ENCODE peak calls at places on chromosomes 11 and 22, in four cellular contexts. A is AG10803, V is suprapubic skin, M is BJ. C is an unnamed sample.

GRCh38 chr11:132941024-132941646 is 591.2 kb downstream of the OPCML start:
- DNase-seq in A (peak), M (peak), V (no peak), C (peak)

GRCh38 chr22:49531533-49531895 is 296.2 kb downstream of the BRD1 start:
- DNase-seq in A (no peak), V (no peak), M (no peak), C (no peak)

GRCh38 chr11:57711414-57712255 is at the start of gene MED19:
- DNase-seq in M (peak), V (peak), A (peak), C (peak)

GRCh38 chr11:115965754-115966504 is 461.7 kb upstream of the CADM1 start:
- DNase-seq in V (no peak), M (no peak), A (no peak), C (no peak)

GRCh38 chr11:69449320-69450063 is 32.0 kb upstream of the LINC01488 start:
- DNase-seq in M (no peak), V (no peak), A (peak), C (no peak)

GRCh38 chr22:20089977-20090729 is 10.1 kb downstream of the DGCR8 start:
- DNase-seq in V (no peak), M (no peak), A (peak), C (no peak)

GRCh38 chr11:22830082-22830414 is 447 bp upstream of the SVIP start:
- DNase-seq in A (no peak), M (no peak), V (no peak), C (no peak)

GRCh38 chr11:111935331-111936044 is 1.7 kb upstream of the DIXDC1 start:
- DNase-seq in V (no peak), A (no peak), M (no peak), C (no peak)

GRCh38 chr22:29043906-29044575 is 17.6 kb downstream of the C22orf31 start:
- DNase-seq in M (no peak), A (peak), V (no peak), C (no peak)

GRCh38 chr22:39405346-39406085 is 5.9 kb downstream of the TAB1 start:
- DNase-seq in M (no peak), V (no peak), A (peak), C (peak)

GRCh38 chr22:39185601-39186012 is 33.1 kb upstream of the CBX7 start:
- DNase-seq in M (peak), A (peak), V (peak), C (no peak)

GRCh38 chr22:49727881-49728563 is 99.7 kb downstream of the BRD1 start:
- DNase-seq in A (no peak), V (no peak), M (no peak), C (no peak)

GRCh38 chr11:115081972-115082371 is 403.6 kb downstream of the NXPE2 start:
- DNase-seq in A (no peak), M (no peak), V (no peak), C (no peak)

GRCh38 chr11:2930705-2931415 is 1.6 kb upstream of the PHLDA2 start:
- DNase-seq in V (no peak), M (no peak), A (no peak), C (no peak)

GRCh38 chr11:128069665-128070064 is 517.7 kb downstream of the ETS1 start:
- DNase-seq in A (no peak), V (no peak), M (no peak), C (no peak)

GRCh38 chr11:57932105-57932504 is 91.6 kb upstream of the OR9Q1 start:
- DNase-seq in M (no peak), A (no peak), V (no peak), C (no peak)

GRCh38 chr22:26066534-26066933 is 102.7 kb upstream of the SEZ6L start:
- DNase-seq in A (no peak), V (no peak), M (no peak), C (no peak)

GRCh38 chr11:115817844-115818565 is 313.8 kb upstream of the CADM1 start:
- DNase-seq in A (no peak), V (no peak), M (no peak), C (no peak)

GRCh38 chr11:15636520-15637065 is 521.9 kb downstream of the INSC start:
- DNase-seq in V (no peak), M (no peak), A (no peak), C (no peak)

GRCh38 chr11:68870470-68870869 is 28.8 kb upstream of the CPT1A start:
- DNase-seq in A (no peak), V (no peak), M (no peak), C (no peak)

GRCh38 chr11:94028436-94028835 is 7.3 kb downstream of the HEPHL1 start:
- DNase-seq in M (peak), V (no peak), A (peak), C (peak)

GRCh38 chr11:65792456-65792855 is 5.6 kb downstream of the OVOL1 start:
- DNase-seq in M (no peak), A (no peak), V (peak), C (no peak)

GRCh38 chr11:117931971-117932370 is 2.8 kb upstream of the TMPRSS13 start:
- DNase-seq in V (no peak), A (no peak), M (no peak), C (no peak)

GRCh38 chr11:304915-305833 is 2.4 kb upstream of the IFITM2 start:
- DNase-seq in A (peak), M (no peak), V (no peak), C (peak)
- TF ChIP-seq CTCF in A (peak), M (peak), V (peak), C (peak)

DNA sequence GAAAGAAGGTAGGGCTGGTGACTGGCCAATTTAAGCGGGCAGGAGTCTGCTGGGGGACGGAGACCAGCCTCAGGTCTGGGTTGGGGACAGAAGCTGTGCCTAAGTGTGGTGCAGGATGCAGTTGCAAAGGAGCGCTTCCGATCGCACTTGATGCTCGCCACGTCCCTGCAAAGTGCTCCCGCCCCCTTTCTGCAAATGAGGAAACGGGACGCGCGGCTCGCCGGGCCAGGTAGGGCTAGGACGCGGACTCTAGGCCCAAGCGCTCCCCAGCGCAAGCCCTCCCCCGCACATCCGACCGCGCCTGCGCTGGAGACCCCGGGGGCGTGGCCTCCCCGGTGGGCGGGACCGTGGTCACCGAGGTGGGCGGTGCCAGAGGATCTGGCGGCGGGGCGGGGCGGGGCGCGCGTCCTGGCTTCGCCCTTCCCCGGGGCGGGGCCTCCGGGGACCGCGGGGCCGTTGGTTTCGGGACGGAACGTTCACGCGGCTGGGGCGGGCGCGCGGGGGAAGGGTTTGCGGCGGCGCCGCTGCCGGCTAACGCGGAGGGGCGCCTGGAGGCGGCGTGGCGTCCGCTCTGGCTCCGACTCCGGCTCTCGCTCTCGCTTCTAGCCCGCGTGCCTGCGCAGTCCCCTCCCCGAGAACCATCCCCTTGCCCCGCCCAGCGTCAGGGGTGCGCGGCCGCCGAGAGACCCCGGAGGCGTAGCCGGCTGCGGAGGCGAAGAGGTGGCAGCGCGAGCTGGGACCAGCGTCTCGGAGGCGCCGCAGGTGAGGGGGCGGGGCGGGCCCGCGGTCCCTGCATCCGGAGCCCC is at the start of gene FAM118A:
- DNase-seq in M (peak), V (peak), A (peak), C (peak)
- TF ChIP-seq CTCF in M (peak), V (no peak), A (no peak), C (no peak)

GRCh38 chr11:106288988-106289387 is 211.5 kb downstream of the AASDHPPT start:
- DNase-seq in V (no peak), M (no peak), A (no peak), C (no peak)
- TF ChIP-seq CTCF in V (no peak), M (no peak), A (peak), C (peak)

GRCh38 chr11:70483940-70484339 is 85.6 kb downstream of the CTTN start:
- DNase-seq in V (no peak), M (no peak), A (no peak), C (no peak)

GRCh38 chr11:70481625-70482528 is 83.5 kb downstream of the CTTN start:
- DNase-seq in A (peak), M (no peak), V (no peak), C (peak)

GRCh38 chr11:70482529-70482917 is 84.2 kb downstream of the CTTN start:
- DNase-seq in V (no peak), A (no peak), M (no peak), C (no peak)

GRCh38 chr11:70485326-70486025 is 87.1 kb downstream of the CTTN start:
- DNase-seq in M (no peak), V (no peak), A (no peak), C (no peak)

GRCh38 chr11:70483077-70483861 is 84.9 kb downstream of the CTTN start:
- DNase-seq in V (no peak), A (peak), M (no peak), C (no peak)
- TF ChIP-seq CTCF in V (no peak), A (peak), M (peak), C (peak)

GRCh38 chr11:75565221-75565814 is 3.3 kb downstream of the SERPINH1 start:
- DNase-seq in A (peak), V (no peak), M (peak), C (no peak)

GRCh38 chr11:75563501-75563977 is 1.5 kb downstream of the SERPINH1 start:
- DNase-seq in V (no peak), M (no peak), A (no peak), C (no peak)

GRCh38 chr11:75562048-75562835 is at the start of gene SERPINH1:
- DNase-seq in A (peak), M (no peak), V (peak), C (peak)

GRCh38 chr11:75562836-75563484 is 907 bp downstream of the SERPINH1 start:
- DNase-seq in M (no peak), A (peak), V (no peak), C (no peak)

DNA sequence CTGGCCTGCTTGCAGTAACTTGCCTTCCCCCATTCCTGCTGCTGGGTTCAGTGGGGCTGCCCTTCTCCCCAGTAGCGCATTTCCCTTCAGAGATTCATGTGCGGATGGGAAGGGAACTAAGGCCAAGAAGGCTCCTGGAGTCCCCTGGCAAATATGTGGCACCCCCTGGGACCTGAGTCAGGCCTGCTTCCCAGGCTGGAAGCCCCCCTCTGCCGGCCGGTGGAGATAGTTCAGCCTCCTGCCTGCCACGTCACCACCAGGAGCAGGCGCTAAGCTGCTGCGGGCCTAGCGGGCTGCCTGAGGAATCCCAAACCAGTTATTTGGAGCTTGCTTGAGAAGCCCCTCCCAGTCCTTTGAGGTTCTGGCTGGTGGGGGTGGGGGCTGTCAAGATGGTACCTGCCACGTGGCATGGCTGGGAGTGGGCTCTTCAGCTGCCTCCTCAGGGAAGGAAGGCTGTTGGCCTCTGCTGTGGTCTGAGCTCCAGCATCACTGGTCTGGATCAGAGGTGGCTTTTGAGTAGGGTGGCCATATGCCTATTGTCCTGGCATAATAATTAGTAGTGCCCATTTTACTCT is 2.0 kb downstream of the SERPINH1 start:
- DNase-seq in M (no peak), A (peak), V (no peak), C (no peak)
- TF ChIP-seq CTCF in M (peak), A (peak), V (peak), C (peak)

GRCh38 chr22:21641795-21642583 is at the start of gene SDF2L1:
- DNase-seq in A (peak), M (peak), V (peak), C (peak)
- TF ChIP-seq CTCF in A (no peak), M (no peak), V (peak), C (no peak)

C was measured in AG09319.